ENCODE peak calls at places on chromosomes 4 and X, in six cellular contexts. O is activated CD8-positive, alpha-beta memory T cell treated with anti-CD3 and anti-CD28 coated beads, Interleukin-2, amount 50 U/mL, for 48 hours; C is left ventricle myocardium superior; I is activated CD4-positive, alpha-beta T cell treated with anti-CD3 and anti-CD28 coated beads, Interleukin-2, amount 10 ng/mL, durations not matched to agents 7 days and 5 days; V is sigmoid colon; S is mucosa of gallbladder. W is an unnamed sample.

GRCh38 chr4:94455081-94455480 is 3.3 kb downstream of the PDLIM5 start:
- DNase-seq in O (no peak), V (peak), I (no peak), C (peak), S (peak), W (peak)

GRCh38 chr4:36758312-36758690 is 476.9 kb downstream of the DTHD1 start:
- DNase-seq in V (no peak), S (no peak), C (no peak), I (no peak), O (no peak), W (no peak)

GRCh38 chr4:106369456-106370060 is 980 bp upstream of the GIMD1 start:
- DNase-seq in O (no peak), V (no peak), S (peak), C (no peak), I (peak), W (peak)

GRCh38 chrX:49840679-49841078 is 11.6 kb downstream of the PAGE4 start:
- DNase-seq in C (peak), S (peak), O (peak), V (no peak), I (peak), W (peak)

GRCh38 chrX:110087485-110088356 is 84.8 kb downstream of the TMEM164 start:
- DNase-seq in I (no peak), V (no peak), C (no peak), O (no peak), S (no peak), W (peak)

GRCh38 chr4:171813195-171813955 is at the start of gene GALNTL6:
- DNase-seq in I (no peak), V (peak), C (no peak), O (no peak), S (no peak), W (no peak)

GRCh38 chr4:115664285-115664684 is 550.9 kb upstream of the NDST4 start:
- DNase-seq in O (no peak), S (no peak), I (no peak), V (no peak), C (no peak), W (no peak)

GRCh38 chr4:55127521-55127920 is 2.1 kb upstream of the KDR start:
- DNase-seq in I (no peak), O (no peak), S (no peak), C (no peak), V (no peak), W (no peak)

GRCh38 chr4:104425948-104426347 is 68.7 kb downstream of the CXXC4 start:
- DNase-seq in O (no peak), I (no peak), S (no peak), C (no peak), V (no peak), W (no peak)